ENCODE peak calls at places on chromosomes 11 and 22, in nine cellular contexts. M, A, P, V, N, J, S, G and T are unnamed samples.

GRCh38 chr11:25423436-25424184 is 908.3 kb upstream of the ANO3 start:
- DNase-seq in P (no peak), M (no peak), G (peak), J (peak), N (no peak), S (no peak), V (no peak), A (no peak), T (no peak)

GRCh38 chr11:100560606-100561005 is 126.5 kb upstream of the ARHGAP42 start:
- DNase-seq in G (no peak), M (no peak), J (no peak), S (no peak), V (no peak), N (no peak), A (no peak), P (no peak), T (no peak)

GRCh38 chr11:115363426-115363825 is 140.8 kb downstream of the CADM1 start:
- DNase-seq in M (no peak), P (no peak), V (no peak), N (no peak), G (no peak), S (no peak), J (no peak), A (no peak), T (no peak)

GRCh38 chr11:76695133-76695532 is 24.6 kb upstream of the LRRC32 start:
- DNase-seq in V (no peak), N (peak), S (no peak), M (no peak), A (peak), J (no peak), G (peak), P (no peak), T (no peak)

GRCh38 chr11:12808519-12808918 is 134.3 kb downstream of the TEAD1 start:
- DNase-seq in J (peak), P (no peak), V (no peak), M (no peak), A (no peak), S (no peak), G (no peak), N (no peak), T (no peak)

GRCh38 chr11:57288771-57289579 is 35.8 kb downstream of the TNKS1BP1 start:
- DNase-seq in P (no peak), M (no peak), S (peak), G (peak), N (no peak), V (no peak), A (no peak), J (peak), T (no peak)

GRCh38 chr11:67022341-67022933 is 497 bp upstream of the SYT12 start:
- DNase-seq in J (peak), A (no peak), G (no peak), P (no peak), S (peak), V (no peak), M (no peak), N (peak), T (no peak)

GRCh38 chr11:45226901-45227300 is 59.2 kb downstream of the SYT13 start:
- DNase-seq in P (no peak), J (no peak), V (no peak), S (no peak), M (no peak), N (no peak), G (no peak), A (no peak), T (no peak)

GRCh38 chr22:40237788-40238424 is 60.2 kb downstream of the TNRC6B start:
- DNase-seq in A (no peak), G (no peak), J (no peak), M (no peak), S (no peak), N (no peak), P (no peak), V (no peak), T (no peak)

GRCh38 chr11:58286249-58286648 is 18.2 kb upstream of the OR10W1 start:
- DNase-seq in A (peak), G (peak), V (no peak), M (no peak), S (no peak), N (no peak), P (no peak), J (peak), T (no peak)

GRCh38 chr11:93329936-93330445 is 551 bp upstream of the DEUP1 start:
- DNase-seq in P (no peak), G (peak), V (no peak), M (no peak), S (no peak), N (no peak), J (peak), A (no peak), T (no peak)
- H3K27ac ChIP-seq in P (no peak), G (no peak), V (no peak), M (no peak), S (no peak), N (no peak), J (no peak), A (no peak), T (no peak)

DNA sequence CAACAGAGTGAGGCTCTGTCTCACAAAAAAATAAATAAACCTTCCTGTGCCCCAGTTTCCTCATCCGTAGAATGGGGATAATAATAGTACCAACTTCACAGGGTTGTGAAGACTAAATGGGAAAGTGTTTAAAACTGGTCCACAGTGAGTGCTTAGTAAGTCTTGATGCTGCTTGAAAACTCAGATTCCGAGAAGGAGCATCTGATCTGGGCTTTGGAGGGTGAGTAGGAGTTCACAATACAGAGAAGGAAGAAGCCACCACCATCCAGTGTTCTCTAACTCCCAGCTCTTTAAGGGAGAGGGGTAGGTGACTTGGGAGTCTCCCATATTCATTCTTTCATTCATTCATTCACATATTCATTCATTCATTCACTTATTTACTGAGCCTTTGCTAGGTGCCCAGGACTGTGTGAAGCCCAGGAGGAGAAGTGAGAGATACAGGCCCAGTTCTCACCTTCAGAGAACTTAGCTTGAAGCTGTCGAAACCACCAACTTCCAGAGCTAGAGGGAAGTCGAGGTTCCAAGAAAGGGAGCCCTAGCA is 17.7 kb downstream of the CYTH4 start:
- DNase-seq in A (no peak), G (no peak), V (no peak), S (no peak), J (no peak), P (no peak), N (no peak), M (no peak), T (no peak)
- H3K4me3 ChIP-seq in A (no peak), G (no peak), V (peak), S (no peak), J (no peak), P (no peak), N (no peak), M (no peak), T (no peak)

DNA sequence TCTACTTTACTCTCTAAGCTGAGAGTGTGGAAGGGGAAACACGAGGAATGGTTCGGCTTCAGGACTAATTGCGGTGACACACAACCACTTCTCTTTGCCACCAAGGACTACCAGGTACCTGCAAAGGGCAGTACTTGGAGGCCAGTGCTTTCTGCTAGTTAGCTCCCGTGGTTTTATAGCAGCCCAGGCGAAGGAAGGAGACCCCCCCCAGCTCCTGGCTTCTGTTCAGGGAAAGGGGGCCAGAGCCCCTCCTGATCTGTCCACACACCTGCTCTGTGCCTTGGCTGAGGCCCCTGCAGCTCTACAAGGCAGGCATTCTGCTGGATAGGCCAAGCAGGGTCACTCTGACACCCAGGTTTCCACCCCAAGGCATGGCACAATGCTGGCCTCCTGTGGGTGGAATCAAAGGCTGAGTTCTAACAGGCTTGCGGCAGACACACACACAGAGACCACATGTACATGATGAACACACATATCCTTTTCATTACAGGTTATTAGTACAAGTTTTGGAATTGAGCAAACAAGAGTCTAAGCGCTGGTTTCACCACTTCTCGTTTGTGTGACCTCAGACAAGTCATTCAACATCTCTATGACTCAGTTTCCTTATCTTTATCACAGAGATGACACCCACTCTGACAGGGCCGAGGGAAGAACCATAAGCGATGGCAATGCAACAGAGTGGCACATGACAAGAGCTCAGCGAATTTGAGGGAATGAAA is 7.5 kb downstream of the SERPIND1 start:
- DNase-seq in V (no peak), J (no peak), G (no peak), S (no peak), A (no peak), N (no peak), M (no peak), P (no peak), T (no peak)
- H3K27ac ChIP-seq in V (no peak), J (no peak), G (no peak), S (no peak), A (no peak), N (no peak), M (no peak), P (no peak), T (peak)

DNA sequence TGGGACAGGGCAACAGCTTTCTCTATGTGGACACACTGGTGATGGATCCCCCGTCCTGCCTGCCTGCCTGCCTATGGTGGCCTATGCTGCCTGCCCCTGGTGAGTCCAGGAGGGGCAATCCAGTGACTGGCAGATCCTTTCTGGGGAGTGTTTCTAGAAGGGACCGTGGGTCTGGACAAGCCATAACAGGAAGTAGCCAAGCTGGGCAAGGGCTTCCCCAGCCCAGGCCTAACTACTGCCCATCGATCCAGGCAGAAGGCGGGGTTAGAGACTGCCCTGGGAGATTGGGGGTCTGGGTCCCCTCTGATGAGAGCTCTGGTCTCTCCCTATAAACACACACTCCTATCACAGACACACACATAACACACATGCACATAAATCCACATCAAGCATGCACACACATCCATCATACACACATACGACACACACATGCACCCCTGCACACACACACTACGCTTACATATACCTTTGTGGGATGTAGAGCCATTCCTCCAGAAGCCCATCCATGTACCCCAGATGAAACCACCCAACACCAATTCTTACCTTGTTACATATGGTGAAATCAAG is 996 bp upstream of the EMID1 start:
- DNase-seq in M (no peak), S (peak), P (no peak), J (no peak), A (no peak), G (no peak), V (no peak), N (no peak), T (no peak)
- H3K4me3 ChIP-seq in M (no peak), S (peak), P (no peak), J (no peak), A (no peak), G (no peak), V (no peak), N (no peak), T (no peak)

GRCh38 chr11:129359748-129360147 is 15.9 kb upstream of the BARX2 start:
- DNase-seq in G (no peak), V (no peak), S (no peak), M (no peak), J (no peak), N (no peak), P (no peak), A (no peak), T (no peak)
- H3K27ac ChIP-seq in G (no peak), V (no peak), S (no peak), M (no peak), J (no peak), N (no peak), P (no peak), A (no peak), T (no peak)

GRCh38 chr22:22507743-22508273 is 734 bp downstream of the ZNF280B start:
- DNase-seq in V (no peak), A (peak), M (no peak), P (no peak), N (no peak), G (peak), J (no peak), S (peak), T (no peak)

GRCh38 chr22:22508274-22509176 is at the start of gene ZNF280B:
- DNase-seq in M (peak), S (peak), G (peak), N (peak), J (peak), P (no peak), V (peak), A (peak), T (no peak)

DNA sequence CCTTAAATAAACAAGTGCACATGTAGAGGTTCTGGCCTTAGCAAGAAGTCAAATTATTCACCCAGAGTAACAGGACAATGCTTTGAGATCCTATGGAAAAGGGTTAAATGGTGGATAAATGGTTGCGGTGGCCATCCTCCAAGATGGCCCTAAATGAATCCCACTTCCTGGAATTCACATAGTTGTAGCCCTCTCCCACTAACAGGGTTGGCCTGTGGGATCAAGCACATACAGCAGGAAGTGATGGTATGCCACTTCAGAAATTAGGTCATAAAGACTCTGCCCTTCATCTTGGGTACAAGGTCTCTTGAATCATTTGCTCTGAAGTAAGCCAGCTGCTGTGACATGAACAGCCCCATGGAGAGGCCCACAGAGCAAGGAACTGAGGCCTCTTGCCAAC is 1.8 kb downstream of the ZNF280B start:
- DNase-seq in S (no peak), G (no peak), M (no peak), P (no peak), N (no peak), J (no peak), A (no peak), V (no peak), T (no peak)
- H3K4me3 ChIP-seq in S (no peak), G (no peak), M (no peak), P (no peak), N (no peak), J (no peak), A (no peak), V (no peak), T (no peak)

DNA sequence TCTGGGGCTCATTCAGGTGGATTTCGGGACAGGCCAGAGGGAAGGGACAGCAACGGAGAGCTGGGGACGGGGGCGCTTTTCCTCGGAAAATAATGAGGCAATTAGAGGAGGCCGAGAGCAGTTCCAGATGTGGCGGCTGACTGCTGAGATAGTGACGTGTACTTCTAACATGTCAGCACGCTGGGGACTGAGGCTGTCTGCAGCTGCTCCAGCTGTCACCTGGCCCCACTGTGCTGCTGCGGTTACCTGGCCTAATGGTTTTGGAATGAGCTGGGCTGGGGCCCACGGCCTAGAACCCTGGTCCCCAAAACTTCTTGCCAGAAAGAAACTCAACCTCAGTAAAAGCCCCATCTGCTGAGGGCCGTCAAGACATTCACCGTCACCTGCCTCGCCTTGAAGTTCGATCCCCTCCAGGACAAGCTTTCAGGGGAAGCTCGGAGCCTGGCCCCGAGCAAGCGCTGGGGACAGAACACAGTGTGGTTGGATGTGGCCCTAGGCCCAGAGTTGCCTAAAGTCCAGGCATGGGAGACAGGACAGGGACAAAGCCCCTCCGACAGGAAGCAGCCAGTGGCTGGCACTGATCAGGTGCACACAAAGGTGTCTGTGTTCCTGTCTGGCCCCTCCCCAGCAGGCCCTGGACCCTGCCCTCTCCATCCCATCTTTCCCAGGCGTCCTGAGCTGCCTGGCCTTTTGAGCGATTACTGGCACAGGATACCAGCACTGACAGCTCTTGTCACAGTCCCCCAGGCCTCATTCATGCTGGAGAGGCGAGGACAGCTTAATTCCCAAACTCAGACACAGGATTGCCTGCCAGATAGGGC is 22.1 kb downstream of the RPUSD4 start:
- DNase-seq in N (no peak), V (no peak), M (no peak), S (no peak), A (peak), J (no peak), P (no peak), G (peak), T (no peak)
- H3K27ac ChIP-seq in N (no peak), V (no peak), M (no peak), S (no peak), A (peak), J (no peak), P (no peak), G (no peak), T (no peak)

DNA sequence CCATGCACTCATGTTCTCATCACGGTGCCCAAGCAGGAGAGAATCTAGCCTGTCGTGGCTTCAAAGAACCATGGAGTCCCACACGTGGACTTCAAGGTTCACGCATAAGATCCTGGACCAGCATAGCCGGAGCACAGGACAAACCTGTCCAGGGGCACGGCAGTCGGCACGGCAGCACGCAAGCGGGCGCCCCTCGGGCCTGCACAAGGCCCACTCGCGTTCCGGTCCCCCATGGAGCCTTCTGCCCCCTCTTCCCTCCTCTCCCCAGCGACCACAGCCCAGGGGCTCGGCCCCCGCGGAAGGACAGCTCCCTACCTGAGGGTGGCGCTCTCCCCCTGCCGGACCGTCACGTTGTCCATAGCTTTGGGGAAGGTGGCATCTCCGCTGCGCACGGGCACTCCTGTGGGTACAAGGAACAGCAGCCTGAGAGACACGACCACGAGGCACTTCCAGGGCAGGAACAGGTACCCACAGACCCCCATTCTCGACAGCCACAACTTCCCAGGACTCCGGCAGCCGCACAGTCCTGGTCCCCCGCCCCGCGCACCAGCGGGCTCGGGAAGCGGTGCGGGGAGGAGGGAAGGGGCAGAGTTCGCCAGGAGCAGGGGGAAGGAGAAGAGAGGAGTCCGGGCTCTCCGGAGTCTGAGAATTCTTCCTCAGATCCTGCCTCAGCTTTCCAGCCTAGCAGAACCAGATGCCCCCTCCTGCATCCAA is 589.5 kb downstream of the OPCML start:
- DNase-seq in N (no peak), A (no peak), P (no peak), J (peak), V (no peak), G (peak), M (no peak), S (no peak), T (no peak)
- H3K4me3 ChIP-seq in N (no peak), A (no peak), P (no peak), J (peak), V (no peak), G (peak), M (no peak), S (no peak), T (no peak)

GRCh38 chr11:95678988-95679387 is 110.6 kb downstream of the FAM76B start:
- DNase-seq in N (no peak), A (no peak), S (no peak), J (no peak), M (no peak), G (no peak), V (no peak), P (no peak), T (no peak)
- H3K27ac ChIP-seq in N (no peak), A (no peak), S (no peak), J (no peak), M (no peak), G (no peak), V (peak), P (no peak), T (no peak)